ENCODE peak calls at places on chromosomes 12 and 14, in four cellular contexts. X is hepatocyte, O is esophagus squamous epithelium, D is transverse colon. N is an unnamed sample.

GRCh38 chr12:84599539-84599938 is 313.1 kb downstream of the SLC6A15 start:
- DNase-seq in D (no peak), X (peak), O (no peak), N (no peak)

GRCh38 chr12:46210835-46211439 is 57.9 kb downstream of the SLC38A1 start:
- DNase-seq in X (no peak), O (no peak), D (no peak), N (no peak)

GRCh38 chr14:57408634-57409033 is 18.2 kb downstream of the NAA30 start:
- DNase-seq in D (no peak), O (no peak), X (no peak), N (no peak)

GRCh38 chr12:132284071-132284492 is 45.3 kb downstream of the GALNT9 start:
- DNase-seq in D (no peak), O (no peak), X (no peak), N (no peak)

GRCh38 chr12:96233941-96234461 is 39.8 kb downstream of the ELK3 start:
- DNase-seq in X (peak), D (peak), O (no peak), N (peak)

GRCh38 chr12:52372216-52373154 is 5.2 kb upstream of the KRT85 start:
- DNase-seq in X (peak), D (peak), O (no peak), N (peak)

GRCh38 chr14:76293221-76293620 is 82.7 kb upstream of the ESRRB start:
- DNase-seq in X (no peak), D (no peak), O (no peak), N (no peak)

GRCh38 chr12:109863961-109864712 is 16.2 kb downstream of the GLTP start:
- DNase-seq in D (peak), O (no peak), X (peak), N (no peak)

GRCh38 chr12:99267038-99267437 is 380.5 kb upstream of the GARIN6 start:
- DNase-seq in X (no peak), D (no peak), O (no peak), N (no peak)

GRCh38 chr12:89686311-89686710 is 22.3 kb downstream of the ATP2B1 start:
- DNase-seq in O (no peak), D (no peak), X (no peak), N (no peak)

GRCh38 chr12:39277416-39277815 is 165.5 kb downstream of the KIF21A start:
- DNase-seq in O (no peak), X (no peak), D (no peak), N (no peak)

GRCh38 chr12:43786899-43787693 is 19.0 kb downstream of the TWF1 start:
- DNase-seq in O (no peak), X (no peak), D (no peak), N (no peak)

GRCh38 chr14:75132374-75133086 is 5.7 kb upstream of the NEK9 start:
- DNase-seq in X (peak), O (no peak), D (peak), N (no peak)

GRCh38 chr12:63844391-63845341 is at the start of gene SRGAP1:
- DNase-seq in X (peak), O (no peak), D (peak), N (peak)
- TF ChIP-seq CTCF in X (peak), O (no peak), D (no peak), N (no peak)

DNA sequence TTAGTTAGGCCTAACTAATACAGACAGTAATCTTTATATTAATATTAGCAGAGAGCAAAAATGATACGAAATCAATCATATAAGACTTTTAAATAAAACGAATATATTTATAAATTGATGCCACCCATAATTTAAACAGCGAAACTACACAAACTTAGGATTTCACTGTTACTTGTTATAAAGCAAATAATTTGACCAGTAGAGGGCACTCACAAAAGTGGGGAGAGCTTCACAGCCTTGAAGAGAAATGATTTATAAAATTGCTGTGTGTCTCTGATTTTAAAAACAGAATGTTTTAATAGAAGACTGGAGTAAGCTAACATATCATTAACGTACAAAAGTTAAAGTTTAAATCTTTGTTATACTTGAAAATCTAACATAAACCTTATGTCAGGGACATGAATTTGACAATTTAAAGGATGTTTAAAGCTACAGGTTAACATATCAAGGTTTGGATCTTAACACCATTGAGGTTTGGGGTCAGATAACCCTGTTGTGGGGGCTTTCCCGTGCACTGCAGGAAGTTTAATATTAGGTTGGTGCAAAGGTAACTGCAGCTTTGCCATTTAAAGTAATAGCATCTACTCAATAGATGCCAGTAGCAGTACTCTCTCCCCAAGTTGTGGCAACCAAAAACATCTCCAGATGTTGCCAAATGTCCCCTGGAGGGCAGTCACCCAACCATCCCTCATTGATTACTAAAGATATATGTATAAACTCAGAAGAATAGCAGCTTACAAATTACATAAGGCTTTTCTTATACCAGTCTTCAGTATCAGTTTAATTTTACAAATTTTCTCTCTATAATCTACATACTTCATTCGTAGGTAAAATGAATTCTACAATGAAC is 9.3 kb downstream of the KRAS start:
- DNase-seq in D (no peak), O (no peak), X (peak), N (no peak)
- TF ChIP-seq CTCF in D (peak), O (peak), X (peak), N (no peak)

GRCh38 chr14:21891921-21892320 is 218.3 kb upstream of the OR4E1 start:
- DNase-seq in X (no peak), O (no peak), D (no peak), N (no peak)

DNA sequence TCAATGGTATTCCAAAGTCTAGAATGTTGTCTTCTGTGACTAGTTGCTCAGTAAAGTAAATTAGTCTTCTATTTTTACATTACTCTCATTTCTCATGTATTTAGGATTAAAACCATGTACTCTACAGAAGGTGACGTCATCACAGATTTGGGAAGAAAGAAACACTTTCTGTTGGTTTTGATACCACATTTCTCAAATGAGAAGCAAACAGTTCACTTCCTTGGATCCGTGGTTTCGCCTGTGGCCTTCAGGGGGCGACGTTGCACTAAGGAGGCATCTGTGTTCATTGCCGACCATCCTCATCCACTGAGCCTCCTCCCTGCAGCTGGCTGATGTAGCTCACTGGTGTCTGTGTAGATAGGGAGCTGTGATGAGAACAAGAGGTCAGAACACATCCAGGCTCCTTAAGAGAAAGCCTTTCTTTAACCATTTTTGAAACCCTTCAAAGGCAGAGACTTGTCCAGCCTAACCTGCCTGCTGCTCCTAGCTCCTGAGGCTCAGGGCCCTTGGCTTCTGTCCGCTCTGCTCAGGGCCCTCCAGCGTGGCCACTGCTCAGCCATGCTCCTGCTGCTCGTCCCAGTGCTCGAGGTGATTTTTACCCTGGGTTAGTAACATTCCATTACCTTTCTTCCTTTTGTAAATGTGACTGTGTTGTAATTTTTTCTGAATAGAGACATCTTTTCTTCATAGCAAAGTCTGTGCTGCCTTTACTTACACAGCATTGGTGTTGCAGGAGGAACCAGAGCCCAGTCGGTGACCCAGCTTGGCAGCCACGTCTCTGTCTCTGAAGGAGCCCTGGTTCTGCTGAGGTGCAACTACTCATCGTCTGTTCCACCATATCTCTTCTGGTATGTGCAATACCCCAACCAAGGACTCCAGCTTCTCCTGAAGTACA is 220.6 kb upstream of the OR4E1 start:
- DNase-seq in X (peak), D (no peak), O (no peak), N (no peak)
- TF ChIP-seq CTCF in X (peak), D (peak), O (no peak), N (no peak)

DNA sequence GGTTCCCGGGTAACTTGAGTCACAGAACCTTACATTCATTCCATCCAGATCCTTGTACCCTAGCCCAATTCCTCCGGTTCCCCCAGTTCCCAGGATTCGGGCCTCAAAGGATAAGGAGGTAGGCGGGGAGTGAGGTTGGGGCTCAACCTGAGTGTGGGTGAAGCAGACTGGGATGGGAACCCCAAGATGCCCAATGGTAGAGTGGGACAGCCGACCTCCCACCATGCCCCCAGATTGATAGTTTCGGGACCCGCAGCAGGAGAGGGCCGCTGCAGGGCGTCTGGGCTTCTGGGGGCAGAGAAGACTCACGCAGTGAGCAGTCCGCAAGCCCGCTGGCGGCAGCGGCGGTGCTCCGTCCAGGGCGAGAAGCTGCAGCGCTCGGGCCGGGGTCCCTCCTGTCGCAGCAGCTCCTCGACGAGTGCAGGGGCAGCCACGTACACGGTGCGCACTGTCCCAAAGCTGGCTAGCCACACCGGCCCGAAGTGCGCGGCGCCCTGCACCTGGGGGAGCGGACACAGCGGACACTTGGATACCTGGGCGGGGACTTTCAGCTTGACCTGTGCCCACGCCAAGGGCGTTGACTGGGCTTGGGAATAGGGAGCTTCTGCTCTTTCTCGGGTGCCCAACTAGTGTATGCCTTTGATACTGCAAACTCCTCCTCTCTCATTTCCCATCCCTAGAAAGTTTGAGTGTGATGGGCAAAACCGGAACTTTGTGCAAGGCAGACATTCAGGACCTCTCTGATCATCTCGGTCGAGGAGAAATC is 997 bp downstream of the CYP27B1 start:
- DNase-seq in X (no peak), D (no peak), O (no peak), N (no peak)
- TF ChIP-seq CTCF in X (no peak), D (no peak), O (no peak), N (no peak)

GRCh38 chr12:78387721-78388120 is 476.9 kb upstream of the SYT1 start:
- DNase-seq in X (no peak), O (no peak), D (no peak), N (no peak)

GRCh38 chr12:78388461-78388860 is 476.1 kb upstream of the SYT1 start:
- DNase-seq in X (no peak), D (no peak), O (no peak), N (no peak)

GRCh38 chr12:78390920-78391319 is 473.7 kb upstream of the SYT1 start:
- DNase-seq in D (no peak), O (no peak), X (no peak), N (no peak)

GRCh38 chr12:78396538-78396937 is 468.0 kb upstream of the SYT1 start:
- DNase-seq in O (no peak), X (no peak), D (no peak), N (no peak)

DNA sequence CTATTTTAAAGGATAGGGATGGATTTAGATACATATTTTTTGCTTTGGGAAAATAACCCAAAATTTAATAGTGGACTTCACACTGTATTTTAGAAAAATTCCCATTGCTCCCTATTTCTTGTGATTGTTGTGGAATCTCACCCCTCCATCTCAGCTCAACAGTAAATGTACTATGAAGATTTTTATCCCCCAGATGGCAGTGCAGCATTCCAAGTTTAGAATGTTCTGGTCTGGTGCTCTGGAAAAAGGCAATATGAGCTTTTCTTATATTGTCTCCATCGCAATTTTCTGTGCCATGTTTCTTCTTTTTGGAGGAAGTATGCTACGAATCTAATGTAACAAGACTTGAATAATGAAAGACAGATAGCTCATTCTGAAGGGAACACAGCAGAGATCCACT is 471.7 kb upstream of the SYT1 start:
- DNase-seq in D (no peak), X (peak), O (no peak), N (no peak)
- TF ChIP-seq CTCF in D (no peak), X (peak), O (no peak), N (no peak)

DNA sequence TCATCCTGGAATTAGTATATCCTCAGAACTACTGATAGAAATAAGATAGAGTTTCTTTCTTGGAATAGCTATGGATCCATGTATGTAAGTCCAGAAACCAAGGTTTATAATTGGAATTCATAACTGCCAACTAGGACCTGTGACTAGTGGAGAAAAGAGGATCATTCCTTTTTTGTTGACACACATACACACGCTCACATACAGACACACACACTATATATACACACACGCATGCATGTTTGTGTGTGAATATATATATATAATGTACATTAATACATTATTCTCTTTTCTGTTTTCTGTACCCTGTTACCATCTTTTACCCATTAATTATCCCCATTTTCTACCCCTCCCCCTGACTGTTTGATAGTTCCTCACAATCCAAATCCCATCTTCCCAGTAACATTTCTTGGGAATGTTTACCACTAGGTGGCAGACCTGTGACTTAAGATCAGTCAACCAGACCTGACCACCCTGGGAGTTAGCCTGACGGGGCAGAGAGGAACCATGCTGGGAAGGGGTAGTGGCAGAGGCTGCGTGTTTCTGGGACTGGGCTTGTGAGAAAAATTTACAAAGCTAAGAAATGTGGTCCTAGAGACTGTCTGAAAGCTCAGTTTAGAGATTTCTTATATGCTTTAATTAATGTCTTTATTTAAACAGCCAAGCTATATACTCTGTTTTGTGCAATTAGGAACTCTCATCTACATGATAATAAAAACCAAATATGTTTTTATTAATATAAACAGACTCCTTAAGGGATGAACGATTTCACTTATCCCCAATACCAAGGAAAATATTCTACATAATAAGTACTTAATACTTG is 308.0 kb downstream of the PPFIA2 start:
- DNase-seq in X (peak), D (no peak), O (no peak), N (no peak)
- TF ChIP-seq CTCF in X (peak), D (peak), O (no peak), N (no peak)

GRCh38 chr12:130819681-130820080 is 19.4 kb downstream of the STX2 start:
- DNase-seq in X (no peak), O (no peak), D (no peak), N (no peak)

GRCh38 chr12:130816055-130816454 is 23.0 kb downstream of the STX2 start:
- DNase-seq in O (no peak), X (no peak), D (no peak), N (no peak)

GRCh38 chr12:130818381-130819247 is 20.4 kb downstream of the STX2 start:
- DNase-seq in D (peak), O (no peak), X (peak), N (no peak)

GRCh38 chr12:130817804-130818203 is 21.2 kb downstream of the STX2 start:
- DNase-seq in X (no peak), O (no peak), D (no peak), N (no peak)

GRCh38 chr12:130819248-130819576 is 19.8 kb downstream of the STX2 start:
- DNase-seq in X (no peak), O (no peak), D (no peak), N (no peak)
- TF ChIP-seq CTCF in X (no peak), O (no peak), D (no peak), N (no peak)

DNA sequence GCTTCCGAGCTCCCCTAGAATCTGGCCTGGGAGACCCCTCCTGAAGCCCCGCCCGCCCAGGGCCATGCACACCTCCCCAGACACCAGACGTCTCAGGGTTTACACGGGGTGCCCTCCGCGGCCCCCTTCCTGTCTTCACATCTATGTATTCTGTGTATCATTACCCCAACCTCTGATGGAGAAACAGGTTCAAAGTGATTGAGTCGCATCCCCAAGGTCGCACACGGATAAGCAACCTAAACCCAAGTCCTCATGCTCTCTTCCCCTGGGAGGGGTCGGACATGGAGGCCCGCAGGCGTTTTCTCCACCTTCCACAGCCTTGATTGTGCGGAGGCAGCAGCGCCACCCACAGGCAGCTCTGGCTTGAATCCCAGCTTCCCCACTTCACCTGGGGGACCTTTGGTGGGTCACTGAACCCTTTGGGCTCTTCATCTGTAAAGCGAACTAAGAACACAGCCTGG is 237.3 kb downstream of the BCL11B start:
- DNase-seq in X (no peak), D (no peak), O (no peak), N (no peak)
- TF ChIP-seq CTCF in X (no peak), D (no peak), O (no peak), N (no peak)

GRCh38 chr12:130280226-130280625 is 57.5 kb upstream of the PIWIL1 start:
- DNase-seq in X (no peak), D (no peak), O (no peak), N (no peak)

GRCh38 chr12:130286741-130287140 is 50.9 kb upstream of the PIWIL1 start:
- DNase-seq in D (no peak), X (no peak), O (no peak), N (no peak)

GRCh38 chr12:130286041-130286440 is 51.6 kb upstream of the PIWIL1 start:
- DNase-seq in X (no peak), D (no peak), O (no peak), N (no peak)

DNA sequence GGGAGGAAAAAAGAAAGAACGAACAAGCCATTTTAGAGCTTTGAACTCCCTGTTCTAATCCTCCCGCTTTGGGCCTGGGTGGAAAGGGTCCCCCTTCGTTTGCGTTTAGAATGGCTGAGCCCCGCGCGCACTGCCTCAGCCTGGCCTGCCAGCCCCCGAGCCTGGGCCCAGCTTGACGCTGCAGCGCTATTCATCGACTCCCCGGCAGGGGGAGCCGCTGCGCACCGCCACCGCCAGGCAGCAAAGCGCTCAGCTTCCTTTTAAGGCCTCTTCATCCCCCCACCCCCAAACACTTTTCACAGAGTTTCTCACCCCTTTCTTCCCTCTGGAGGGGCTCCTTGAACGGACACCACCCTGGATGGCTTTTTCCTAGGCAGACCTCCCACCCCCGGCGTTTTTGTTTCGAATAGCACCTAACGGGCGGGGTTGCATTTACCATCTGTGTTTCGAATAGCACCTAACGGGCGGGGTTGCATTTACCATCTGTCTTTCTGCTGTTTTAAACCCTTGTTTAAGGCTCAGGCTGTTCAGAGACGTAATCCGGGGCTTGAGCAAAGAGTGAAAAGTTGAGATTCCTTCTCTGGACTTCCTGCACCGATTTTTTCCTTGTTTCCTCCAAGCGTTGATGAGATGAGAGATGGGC is 56.4 kb upstream of the PIWIL1 start:
- DNase-seq in D (peak), X (peak), O (no peak), N (no peak)
- TF ChIP-seq CTCF in D (peak), X (peak), O (peak), N (no peak)